ENCODE peak calls at places on chromosomes 16 and 17, in ten cellular contexts. F is effector memory CD8-positive, alpha-beta T cell; W is Panc1; L is effector memory CD4-positive, alpha-beta T cell; O is NCI-H774; N is NCI-H1092; T is activated T-cell treated with anti-CD3 and anti-CD28 coated beads, Interleukin-2, amount 50 U/mL, for 72 hours; X is naive thymus-derived CD8-positive, alpha-beta T cell; D is left ventricle myocardium inferior; A is pancreas. U is an unnamed sample.

GRCh38 chr16:47311738-47312505 is 148.9 kb downstream of the ITFG1 start:
- DNase-seq in O (no peak), F (no peak), A (no peak), L (no peak), T (no peak), X (no peak), D (no peak), W (no peak), N (no peak), U (no peak)

GRCh38 chr17:1147664-1148063 is 32.1 kb downstream of the ABR start:
- DNase-seq in O (no peak), A (peak; percentile 39), L (no peak), D (no peak), T (no peak), F (no peak), X (no peak), W (peak; percentile 39), N (peak; percentile 59), U (peak; percentile 53)

GRCh38 chr16:53827741-53828140 is 123.8 kb downstream of the FTO start:
- DNase-seq in D (no peak), F (no peak), L (no peak), X (no peak), A (no peak), N (no peak), T (no peak), O (no peak), W (no peak), U (no peak)

GRCh38 chr17:44556854-44557606 is at the start of gene FZD2:
- DNase-seq in D (peak; percentile 83), X (peak; percentile 50), A (peak; percentile 73), T (peak; percentile 58), O (peak; percentile 93), W (no peak), N (peak; percentile 89), L (no peak), F (peak; percentile 56), U (peak; percentile 99)

GRCh38 chr16:73368715-73369114 is 320.8 kb upstream of the ZFHX3 start:
- DNase-seq in W (no peak), O (no peak), F (no peak), N (no peak), A (no peak), X (no peak), D (no peak), T (no peak), L (no peak), U (no peak)

GRCh38 chr16:84228321-84228838 is 11.4 kb downstream of the KCNG4 start:
- DNase-seq in A (peak; percentile 3), L (no peak), F (no peak), D (peak; percentile 82), N (no peak), W (peak; percentile 28), T (no peak), X (no peak), O (no peak), U (peak; percentile 69)

GRCh38 chr17:79836952-79837887 is 2.0 kb downstream of the CBX4 start:
- DNase-seq in F (peak; percentile 57), D (peak; percentile 81), T (peak; percentile 71), A (peak; percentile 91), X (peak; percentile 30), N (no peak), W (no peak), L (no peak), O (no peak), U (peak; percentile 86)

GRCh38 chr16:13270602-13271001 is 369.2 kb downstream of the SHISA9 start:
- DNase-seq in X (no peak), A (no peak), L (no peak), W (no peak), F (no peak), N (no peak), O (no peak), T (no peak), D (no peak), U (no peak)

GRCh38 chr17:44385287-44386181 is 3.9 kb downstream of the ITGA2B start:
- DNase-seq in N (peak; percentile 47), A (peak; percentile 80), X (peak; percentile 68), L (peak; percentile 72), W (no peak), D (peak; percentile 83), T (peak; percentile 91), F (peak; percentile 68), O (peak; percentile 77), U (peak; percentile 83)

GRCh38 chr16:53822936-53823529 is 119.1 kb downstream of the FTO start:
- DNase-seq in F (no peak), W (no peak), T (peak; percentile 12), A (no peak), X (no peak), L (no peak), O (no peak), D (no peak), N (no peak), U (no peak)